ENCODE peak calls at places on chromosomes 13 and 19, in ten cellular contexts. V is vagina, S is transverse colon, F is IMR-90, J is uterus, O is testis, I is tibial nerve, G is right lobe of liver, W is HCT116, U is HepG2. P is an unnamed sample. For H3K36me3, the result is how much of the 10 kb centered on the place peaks cover.

GRCh38 chr13:104286566-104287290 is 1220.5 kb upstream of the SLC10A2 start:
- DNase-seq in V (no peak), S (no peak), F (no peak), J (no peak), O (no peak), I (no peak), G (no peak), W (no peak), U (no peak), P (no peak)

GRCh38 chr13:107466326-107466725 is 749.0 kb downstream of the LIG4 start:
- DNase-seq in V (no peak), S (no peak), F (peak), J (no peak), O (no peak), I (no peak), G (no peak), W (no peak), U (no peak), P (no peak)

GRCh38 chr19:57587529-57587928 is 3.6 kb downstream of the ZIK1 start:
- DNase-seq in V (no peak), S (no peak), F (peak), J (no peak), O (no peak), I (no peak), G (no peak), W (no peak), U (no peak), P (no peak)

GRCh38 chr19:52527954-52528326 is 472 bp downstream of the ZNF808 start:
- DNase-seq in V (no peak), S (peak), F (no peak), J (peak), O (no peak), I (no peak), G (peak), W (no peak), U (no peak), P (peak)

GRCh38 chr19:46015080-46015960 is 7.5 kb downstream of the PGLYRP1 start:
- DNase-seq in V (no peak), S (peak), F (no peak), J (peak), O (peak), I (no peak), G (peak), W (no peak), U (no peak), P (no peak)

GRCh38 chr13:48185018-48185417 is 48.0 kb upstream of the ITM2B start:
- DNase-seq in V (no peak), S (no peak), F (no peak), J (no peak), O (no peak), I (no peak), G (no peak), W (no peak), U (no peak), P (no peak)

GRCh38 chr13:97306646-97307045 is 84.5 kb downstream of the MBNL2 start:
- DNase-seq in V (no peak), S (no peak), F (no peak), J (no peak), O (no peak), I (no peak), G (no peak), W (no peak), U (peak), P (no peak)

GRCh38 chr19:38862321-38863059 is 12.7 kb upstream of the HNRNPL start:
- DNase-seq in V (no peak), S (peak), F (no peak), J (peak), O (no peak), I (no peak), G (no peak), W (no peak), U (no peak), P (peak)

GRCh38 chr19:19817357-19817756 is 4.2 kb downstream of the ZNF506 start:
- DNase-seq in V (no peak), S (no peak), F (no peak), J (no peak), O (no peak), I (no peak), G (no peak), W (no peak), U (no peak), P (no peak)

GRCh38 chr19:51331193-51331592 is 10.7 kb downstream of the VSIG10L start:
- DNase-seq in V (no peak), S (no peak), F (no peak), J (no peak), O (no peak), I (no peak), G (no peak), W (no peak), U (no peak), P (no peak)

GRCh38 chr19:47675271-47675670 is 38.0 kb upstream of the EHD2 start:
- DNase-seq in V (no peak), S (no peak), F (no peak), J (no peak), O (no peak), I (no peak), G (no peak), W (no peak), U (no peak), P (no peak)

GRCh38 chr19:45079063-45079910 is at the start of gene GEMIN7:
- DNase-seq in V (no peak), S (peak), F (peak), J (peak), O (peak), I (peak), G (peak), W (peak), U (peak), P (peak)

GRCh38 chr13:49304763-49305695 is 57.3 kb downstream of the CDADC1 start:
- DNase-seq in V (peak), S (no peak), F (no peak), J (no peak), O (no peak), I (no peak), G (no peak), W (no peak), U (no peak), P (no peak)

GRCh38 chr13:45332831-45333219 is 8.2 kb downstream of the TPT1 start:
- DNase-seq in V (no peak), S (no peak), F (no peak), J (no peak), O (no peak), I (no peak), G (no peak), W (no peak), U (no peak), P (no peak)
- TF ChIP-seq POLR2A in V (no peak), S (no peak), F (peak), J (no peak), O (no peak), I (no peak), G (no peak), W (no peak), U (peak), P (no peak)

GRCh38 chr19:2805991-2806649 is 13.5 kb upstream of the ZNF554 start:
- DNase-seq in V (no peak), S (no peak), F (no peak), J (no peak), O (no peak), I (no peak), G (no peak), W (no peak), U (no peak), P (no peak)

GRCh38 chr19:2802826-2803225 is 16.8 kb upstream of the ZNF554 start:
- DNase-seq in V (no peak), S (no peak), F (no peak), J (no peak), O (no peak), I (no peak), G (no peak), W (no peak), U (no peak), P (no peak)

GRCh38 chr19:2805261-2805900 is 14.3 kb upstream of the ZNF554 start:
- DNase-seq in V (no peak), S (no peak), F (no peak), J (no peak), O (no peak), I (no peak), G (no peak), W (no peak), U (no peak), P (no peak)

GRCh38 chr19:2804156-2805004 is 15.3 kb upstream of the ZNF554 start:
- DNase-seq in V (no peak), S (no peak), F (no peak), J (no peak), O (no peak), I (no peak), G (no peak), W (no peak), U (no peak), P (no peak)

DNA sequence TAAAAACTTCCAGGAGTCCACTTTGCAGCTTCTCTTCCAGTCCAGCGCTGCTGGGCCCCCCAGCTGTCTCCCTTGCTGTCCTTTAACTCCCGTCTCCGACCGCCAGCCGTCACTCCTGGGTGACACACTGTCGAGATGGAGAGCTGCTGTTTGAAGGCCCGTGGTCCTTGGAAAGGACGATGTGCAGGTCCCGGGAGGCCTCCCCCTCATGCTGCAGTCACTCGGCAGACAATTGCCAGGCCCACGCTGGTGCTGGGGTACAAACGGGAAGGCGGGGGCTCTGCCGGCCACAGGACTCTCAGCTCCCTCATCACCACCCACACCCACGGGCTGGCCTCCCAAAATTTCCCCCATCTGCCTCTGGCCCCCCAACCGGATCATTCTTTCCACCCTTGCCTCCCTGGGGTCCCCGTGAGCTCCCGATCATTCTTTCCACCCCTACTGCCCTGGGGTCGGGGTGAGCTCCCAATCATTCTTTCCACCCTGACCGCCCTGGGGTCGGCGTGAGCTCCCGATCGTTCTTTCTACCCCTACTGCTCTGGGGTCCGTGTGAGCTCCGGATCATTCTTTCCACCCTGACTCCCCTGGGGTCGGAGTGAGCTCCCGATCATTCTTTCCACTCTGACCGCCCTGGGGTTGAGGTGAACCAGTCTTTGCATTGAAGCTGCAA is 16.0 kb upstream of the ZNF554 start:
- DNase-seq in V (no peak), S (no peak), F (no peak), J (no peak), O (no peak), I (no peak), G (no peak), W (no peak), U (no peak), P (no peak)
- H3K36me3 ChIP-seq in V (half or more), S (under half), F (under half), J (under half), O (under half), I (under half), G (under half), W (under half), U (under half), P (under half)

DNA sequence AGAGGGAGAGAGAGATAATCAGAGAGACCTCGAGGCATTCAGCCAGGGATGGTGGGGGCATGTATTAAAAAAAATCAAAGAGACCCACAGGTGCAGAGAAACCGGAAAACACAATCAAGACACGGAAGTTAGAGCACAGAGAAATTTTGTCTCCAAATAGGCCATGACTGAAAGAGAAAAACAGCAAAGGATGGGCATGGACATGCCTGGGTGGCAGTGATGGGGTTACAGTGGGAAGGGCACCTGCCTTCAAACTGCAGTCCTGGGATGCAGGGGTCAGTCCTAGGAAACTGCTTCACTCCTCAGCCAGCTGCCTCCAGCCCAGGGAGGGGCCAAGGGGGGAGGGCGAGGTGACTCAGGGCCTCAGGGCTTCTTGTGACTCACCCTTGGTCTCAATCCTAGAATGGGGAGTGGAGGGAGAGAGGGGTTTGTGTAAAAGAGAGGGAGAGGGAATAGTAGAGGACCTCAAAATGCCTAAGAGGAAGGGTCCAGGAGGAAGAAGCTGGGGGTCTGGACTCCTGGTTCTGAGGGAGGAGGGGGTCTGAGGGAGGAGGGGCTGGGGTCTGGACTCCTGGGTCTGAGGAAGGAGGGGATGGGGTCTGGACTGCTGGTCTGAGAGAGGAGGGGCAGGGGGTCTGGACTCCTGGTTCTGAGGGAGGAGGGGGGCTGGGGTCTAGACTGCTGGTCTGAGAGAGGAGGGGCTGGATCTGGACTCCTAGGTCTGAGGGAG is 3.6 kb upstream of the KCNN4 start:
- DNase-seq in V (no peak), S (peak), F (peak), J (no peak), O (no peak), I (no peak), G (no peak), W (peak), U (no peak), P (no peak)
- TF ChIP-seq POLR2A in V (no peak), S (no peak), F (no peak), J (no peak), O (no peak), I (no peak), G (no peak), W (no peak), U (no peak), P (no peak)

GRCh38 chr13:29654384-29654783 is 58.9 kb upstream of the SLC7A1 start:
- DNase-seq in V (no peak), S (no peak), F (no peak), J (no peak), O (no peak), I (no peak), G (no peak), W (no peak), U (no peak), P (no peak)
- H3K36me3 ChIP-seq in V (under half), S (under half), F (under half), J (under half), O (under half), I (under half), G (under half), W (under half), U (under half), P (under half)

GRCh38 chr19:7509625-7510024 is 6.3 kb upstream of the ZNF358 start:
- DNase-seq in V (no peak), S (no peak), F (no peak), J (no peak), O (no peak), I (no peak), G (no peak), W (no peak), U (no peak), P (no peak)
- TF ChIP-seq POLR2A in V (no peak), S (no peak), F (no peak), J (no peak), O (no peak), I (no peak), G (no peak), W (no peak), U (no peak), P (no peak)

GRCh38 chr19:8397746-8398721 is 7.9 kb downstream of the RAB11B start:
- DNase-seq in V (no peak), S (no peak), F (no peak), J (no peak), O (no peak), I (no peak), G (peak), W (no peak), U (no peak), P (no peak)
- H3K36me3 ChIP-seq in V (under half), S (under half), F (under half), J (under half), O (under half), I (under half), G (under half), W (under half), U (under half), P (under half)